ENCODE peak calls at places on chromosomes 12 and 14, in seven cellular contexts. One of them, this sample, is unnamed.

GRCh38 chr12:128015276-128015675 is 251.7 kb upstream of the TMEM132C start:
- DNase-seq in aorta: no peak
- DNase-seq in right atrium auricular region: no peak
- DNase-seq in AG04450: no peak
- DNase-seq in lower lobe of right lung: no peak
- DNase-seq in GM13977: no peak
- DNase-seq in naive B cell: no peak
- DNase-seq in this sample: no peak

GRCh38 chr12:76329163-76329562 is 19.1 kb downstream of the BBS10 start:
- DNase-seq in aorta: no peak
- DNase-seq in right atrium auricular region: no peak
- DNase-seq in AG04450: no peak
- DNase-seq in lower lobe of right lung: no peak
- DNase-seq in GM13977: no peak
- DNase-seq in naive B cell: no peak
- DNase-seq in this sample: no peak

GRCh38 chr14:37559386-37559785 is 35.7 kb downstream of the FOXA1 start:
- DNase-seq in aorta: no peak
- DNase-seq in right atrium auricular region: no peak
- DNase-seq in AG04450: no peak
- DNase-seq in lower lobe of right lung: no peak
- DNase-seq in GM13977: no peak
- DNase-seq in naive B cell: no peak
- DNase-seq in this sample: no peak

GRCh38 chr12:48927261-48927660 is 2.0 kb upstream of the FKBP11 start:
- DNase-seq in aorta: no peak
- DNase-seq in right atrium auricular region: no peak
- DNase-seq in AG04450: peak; percentile 84
- DNase-seq in lower lobe of right lung: no peak
- DNase-seq in GM13977: no peak
- DNase-seq in naive B cell: no peak
- DNase-seq in this sample: no peak

GRCh38 chr14:102317564-102318248 is 1.8 kb upstream of the ZNF839 start:
- DNase-seq in aorta: peak; percentile 53
- DNase-seq in right atrium auricular region: no peak
- DNase-seq in AG04450: no peak
- DNase-seq in lower lobe of right lung: no peak
- DNase-seq in GM13977: no peak
- DNase-seq in naive B cell: no peak
- DNase-seq in this sample: no peak

GRCh38 chr12:85568395-85569103 is 267.7 kb downstream of the RASSF9 start:
- DNase-seq in aorta: no peak
- DNase-seq in right atrium auricular region: no peak
- DNase-seq in AG04450: no peak
- DNase-seq in lower lobe of right lung: no peak
- DNase-seq in GM13977: no peak
- DNase-seq in naive B cell: no peak
- DNase-seq in this sample: no peak

GRCh38 chr12:13947237-13947945 is 34.0 kb downstream of the GRIN2B start:
- DNase-seq in aorta: no peak
- DNase-seq in right atrium auricular region: no peak
- DNase-seq in AG04450: no peak
- DNase-seq in lower lobe of right lung: no peak
- DNase-seq in GM13977: no peak
- DNase-seq in naive B cell: no peak
- DNase-seq in this sample: no peak

GRCh38 chr14:90577661-90578282 is 180.9 kb downstream of the CALM1 start:
- DNase-seq in aorta: peak; percentile 66
- DNase-seq in right atrium auricular region: no peak
- DNase-seq in AG04450: no peak
- DNase-seq in lower lobe of right lung: no peak
- DNase-seq in GM13977: no peak
- DNase-seq in naive B cell: no peak
- DNase-seq in this sample: no peak

GRCh38 chr14:64767215-64767964 is 63.2 kb downstream of the PLEKHG3 start:
- DNase-seq in aorta: no peak
- DNase-seq in right atrium auricular region: no peak
- DNase-seq in AG04450: no peak
- DNase-seq in lower lobe of right lung: no peak
- DNase-seq in GM13977: no peak
- DNase-seq in naive B cell: no peak
- DNase-seq in this sample: no peak

GRCh38 chr12:6958609-6959375 is 7.6 kb downstream of the PTPN6 start:
- DNase-seq in aorta: no peak
- DNase-seq in right atrium auricular region: no peak
- DNase-seq in AG04450: no peak
- DNase-seq in lower lobe of right lung: peak; percentile 52
- DNase-seq in GM13977: peak; percentile 84
- DNase-seq in naive B cell: peak; percentile 89
- DNase-seq in this sample: peak; percentile 69

GRCh38 chr12:57087689-57088441 is 1.0 kb upstream of the NAB2 start:
- DNase-seq in aorta: peak; percentile 95
- DNase-seq in right atrium auricular region: peak; percentile 89
- DNase-seq in AG04450: peak; percentile 97
- DNase-seq in lower lobe of right lung: peak; percentile 95
- DNase-seq in GM13977: peak; percentile 90
- DNase-seq in naive B cell: no peak
- DNase-seq in this sample: peak; percentile 74

GRCh38 chr14:72275242-72275641 is 343.0 kb downstream of the RGS6 start:
- DNase-seq in aorta: no peak
- DNase-seq in right atrium auricular region: no peak
- DNase-seq in AG04450: no peak
- DNase-seq in lower lobe of right lung: no peak
- DNase-seq in GM13977: no peak
- DNase-seq in naive B cell: no peak
- DNase-seq in this sample: no peak

This sample was measured in germinal center.